ENCODE peak calls at places on chromosomes 2 and 18, in four cellular contexts. D, W, V and R are unnamed samples.

GRCh38 chr2:43227830-43228280 is 1.4 kb upstream of the ZFP36L2 start:
- DNase-seq in D (no peak), W (no peak), V (no peak), R (no peak)

GRCh38 chr2:73969356-73969755 is 15.4 kb upstream of the TET3 start:
- DNase-seq in V (no peak), W (no peak), D (no peak), R (no peak)

GRCh38 chr2:20638646-20639430 is 12.1 kb downstream of the HS1BP3 start:
- DNase-seq in D (no peak), W (no peak), V (no peak), R (no peak)

GRCh38 chr2:203659650-203660049 is 46.8 kb upstream of the CD28 start:
- DNase-seq in W (no peak), D (no peak), V (peak), R (no peak)

GRCh38 chr18:12639990-12640880 is 17.7 kb downstream of the SPIRE1 start:
- DNase-seq in D (peak), V (no peak), W (peak), R (peak)

GRCh38 chr2:1670636-1671035 is 73.7 kb downstream of the PXDN start:
- DNase-seq in V (no peak), W (no peak), D (no peak), R (no peak)

GRCh38 chr2:127386246-127386645 is 1.5 kb downstream of the MAP3K2 start:
- DNase-seq in D (no peak), W (no peak), V (no peak), R (no peak)

GRCh38 chr2:191401287-191401686 is 156.1 kb downstream of the MYO1B start:
- DNase-seq in W (peak), D (no peak), V (no peak), R (peak)

GRCh38 chr2:151306621-151307020 is 17.2 kb upstream of the NMI start:
- DNase-seq in V (no peak), W (no peak), D (peak), R (no peak)

GRCh38 chr18:12282436-12283039 is 25.5 kb upstream of the TUBB6 start:
- DNase-seq in D (peak), W (peak), V (no peak), R (no peak)

GRCh38 chr2:191050640-191050987 is 36.6 kb upstream of the STAT1 start:
- DNase-seq in V (no peak), D (no peak), W (peak), R (no peak)

GRCh38 chr2:191555092-191555742 is 122.7 kb upstream of the NABP1 start:
- DNase-seq in W (peak), V (peak), D (peak), R (peak)

GRCh38 chr18:67232406-67232805 is 284.1 kb downstream of the DSEL start:
- DNase-seq in D (peak), W (peak), V (no peak), R (no peak)

GRCh38 chr2:199302851-199303250 is 154.9 kb downstream of the SATB2 start:
- DNase-seq in V (no peak), D (no peak), W (peak), R (no peak)

GRCh38 chr2:60252581-60253170 is 300.8 kb downstream of the BCL11A start:
- DNase-seq in D (no peak), W (no peak), V (no peak), R (no peak)

GRCh38 chr2:59905731-59906130 is 647.7 kb downstream of the BCL11A start:
- DNase-seq in W (no peak), D (no peak), V (no peak), R (no peak)

GRCh38 chr18:58624011-58624410 is 4.9 kb downstream of the ALPK2 start:
- DNase-seq in D (no peak), W (no peak), V (no peak), R (no peak)

GRCh38 chr2:79876430-79876829 is 363.6 kb downstream of the CTNNA2 start:
- DNase-seq in D (no peak), V (no peak), W (peak), R (peak)

GRCh38 chr2:128626758-128627515 is 308.3 kb upstream of the HS6ST1 start:
- DNase-seq in V (no peak), W (no peak), D (no peak), R (no peak)

GRCh38 chr2:223297788-223298187 is 245.8 kb downstream of the KCNE4 start:
- DNase-seq in D (no peak), W (no peak), V (no peak), R (peak)

GRCh38 chr18:58496937-58497336 is 132.0 kb downstream of the ALPK2 start:
- DNase-seq in W (peak), V (no peak), D (no peak), R (peak)

GRCh38 chr18:10035306-10035991 is 121.6 kb downstream of the VAPA start:
- DNase-seq in V (no peak), D (peak), W (no peak), R (peak)

GRCh38 chr2:25251461-25252273 is 83.3 kb upstream of the POMC start:
- DNase-seq in D (no peak), V (peak), W (peak), R (peak)

GRCh38 chr2:142756430-142756829 is 121.0 kb upstream of the KYNU start:
- DNase-seq in D (peak), V (no peak), W (no peak), R (no peak)

GRCh38 chr2:225616372-225616771 is 216.9 kb downstream of the NYAP2 start:
- DNase-seq in D (no peak), W (no peak), V (no peak), R (no peak)

GRCh38 chr2:72678036-72678435 is 147.8 kb downstream of the EXOC6B start:
- DNase-seq in V (no peak), D (no peak), W (no peak), R (peak)

GRCh38 chr2:123953848-123954247 is 71.2 kb upstream of the CNTNAP5 start:
- DNase-seq in W (no peak), D (peak), V (no peak), R (no peak)

GRCh38 chr2:46134531-46135229 is 162.5 kb upstream of the EPAS1 start:
- DNase-seq in V (no peak), D (peak), W (peak), R (peak)

GRCh38 chr2:16604236-16604635 is 61.4 kb downstream of the CYRIA start:
- DNase-seq in D (peak), V (no peak), W (no peak), R (no peak)

GRCh38 chr2:58992062-58992736 is 751.1 kb upstream of the FANCL start:
- DNase-seq in W (peak), V (no peak), D (no peak), R (peak)

GRCh38 chr2:195532628-195533271 is 124.3 kb upstream of the SLC39A10 start:
- DNase-seq in V (peak), D (no peak), W (peak), R (no peak)

GRCh38 chr2:74261204-74261864 is 62.9 kb downstream of the MTHFD2 start:
- DNase-seq in D (no peak), V (no peak), W (peak), R (peak)

GRCh38 chr2:230658577-230658876 is 54.1 kb upstream of the CAB39 start:
- DNase-seq in W (no peak), V (no peak), D (no peak), R (no peak)

GRCh38 chr2:32523711-32524110 is 104.1 kb upstream of the TTC27 start:
- DNase-seq in V (no peak), D (no peak), W (no peak), R (no peak)

GRCh38 chr18:66533693-66534092 is 70.2 kb downstream of the CDH19 start:
- DNase-seq in W (no peak), D (no peak), V (no peak), R (no peak)

GRCh38 chr18:61398961-61399632 is 65.9 kb downstream of the CDH20 start:
- DNase-seq in D (no peak), W (no peak), V (no peak), R (no peak)

GRCh38 chr18:59919026-59919425 is 19.2 kb downstream of the PMAIP1 start:
- DNase-seq in V (no peak), W (no peak), D (no peak), R (no peak)

GRCh38 chr2:99806758-99807157 is 316.9 kb upstream of the REV1 start:
- DNase-seq in V (no peak), D (no peak), W (no peak), R (no peak)

GRCh38 chr2:181421131-181421458 is 36.1 kb upstream of the ITGA4 start:
- DNase-seq in V (no peak), W (no peak), D (no peak), R (no peak)